ENCODE peak calls at places on chromosomes 12 and 14, in ten cellular contexts. U, O, B, Q, N, T, V, X, L and C are unnamed samples.

GRCh38 chr12:70646850-70647249 is 9.6 kb upstream of the PTPRB start:
- DNase-seq in U (no peak), O (no peak), B (no peak), Q (no peak), N (no peak), T (peak), V (no peak), X (no peak), L (no peak), C (peak)

GRCh38 chr12:2291182-2291832 is 238.5 kb downstream of the CACNA1C start:
- DNase-seq in U (no peak), O (peak), B (peak), Q (no peak), N (no peak), T (peak), V (no peak), X (peak), L (peak), C (peak)

GRCh38 chr12:124740691-124741137 is 123.0 kb downstream of the SCARB1 start:
- DNase-seq in U (no peak), O (no peak), B (peak), Q (no peak), N (no peak), T (no peak), V (no peak), X (peak), L (no peak), C (peak)

GRCh38 chr14:103418508-103418818 is 33.2 kb downstream of the MARK3 start:
- DNase-seq in U (no peak), O (peak), B (peak), Q (no peak), N (peak), T (peak), V (no peak), X (no peak), L (no peak), C (peak)

GRCh38 chr14:34501004-34501580 is 38.4 kb downstream of the EAPP start:
- DNase-seq in U (no peak), O (no peak), B (no peak), Q (no peak), N (no peak), T (peak), V (no peak), X (no peak), L (no peak), C (no peak)

GRCh38 chr12:96258451-96258933 is 64.3 kb downstream of the ELK3 start:
- DNase-seq in U (no peak), O (peak), B (peak), Q (peak), N (no peak), T (peak), V (no peak), X (no peak), L (peak), C (peak)

GRCh38 chr12:65568517-65568916 is 255.8 kb upstream of the HMGA2 start:
- DNase-seq in U (no peak), O (peak), B (no peak), Q (no peak), N (no peak), T (peak), V (no peak), X (no peak), L (no peak), C (peak)

GRCh38 chr12:106063826-106064575 is 74.8 kb downstream of the NUAK1 start:
- DNase-seq in U (no peak), O (no peak), B (no peak), Q (no peak), N (no peak), T (no peak), V (no peak), X (no peak), L (no peak), C (no peak)

GRCh38 chr14:75200451-75200850 is 24.0 kb upstream of the TMED10 start:
- DNase-seq in U (peak), O (no peak), B (no peak), Q (no peak), N (no peak), T (no peak), V (no peak), X (peak), L (peak), C (no peak)

GRCh38 chr12:13981296-13981962 is at the start of gene GRIN2B:
- DNase-seq in U (no peak), O (no peak), B (no peak), Q (no peak), N (no peak), T (no peak), V (no peak), X (peak), L (no peak), C (no peak)

DNA sequence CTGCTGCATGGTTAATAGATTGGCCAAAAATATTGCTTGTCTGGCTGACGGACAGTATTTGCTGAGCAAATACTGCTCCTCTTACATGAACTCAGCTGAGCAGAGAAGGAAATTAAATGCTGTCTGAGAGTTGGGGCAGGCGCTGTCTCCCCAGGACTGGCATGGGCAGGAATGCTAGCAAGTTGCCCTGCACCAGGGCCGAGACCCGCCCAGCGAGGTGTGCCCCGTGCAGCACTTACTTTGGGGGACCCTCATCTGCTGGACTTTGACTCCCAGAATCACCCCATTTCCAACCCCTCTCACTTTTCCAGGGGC is 1.4 kb downstream of the FBRSL1 start:
- DNase-seq in U (no peak), O (no peak), B (no peak), Q (no peak), N (no peak), T (no peak), V (no peak), X (no peak), L (no peak), C (no peak)
- H3K4me3 ChIP-seq in U (peak), O (peak), B (peak), Q (peak), N (peak), T (peak), V (peak), X (peak), L (peak), C (peak)

DNA sequence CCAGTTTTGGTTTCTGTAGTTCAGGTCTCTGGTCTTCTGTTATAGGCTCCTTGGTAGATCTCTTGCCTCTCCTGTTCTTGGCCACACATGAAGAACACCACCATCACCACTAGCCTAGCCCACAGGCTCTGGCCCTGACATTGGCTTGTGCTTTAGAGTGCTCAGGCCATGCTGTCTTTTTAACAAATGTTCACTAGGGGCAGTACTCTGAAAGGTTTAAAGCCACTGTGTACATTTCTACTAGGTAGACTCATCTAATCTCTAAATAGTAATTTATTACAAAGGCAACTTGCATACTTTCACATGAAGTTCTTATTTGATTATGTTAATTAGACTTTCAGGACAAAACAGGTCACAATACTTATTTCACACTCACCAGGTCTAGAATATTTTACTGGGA is 38.3 kb downstream of the PDE6H start:
- DNase-seq in U (no peak), O (no peak), B (no peak), Q (no peak), N (no peak), T (no peak), V (no peak), X (no peak), L (no peak), C (no peak)
- TF ChIP-seq CTCF in U (peak), O (no peak), B (peak), Q (no peak), N (peak), T (peak), V (no peak), X (peak), L (no peak), C (peak)

DNA sequence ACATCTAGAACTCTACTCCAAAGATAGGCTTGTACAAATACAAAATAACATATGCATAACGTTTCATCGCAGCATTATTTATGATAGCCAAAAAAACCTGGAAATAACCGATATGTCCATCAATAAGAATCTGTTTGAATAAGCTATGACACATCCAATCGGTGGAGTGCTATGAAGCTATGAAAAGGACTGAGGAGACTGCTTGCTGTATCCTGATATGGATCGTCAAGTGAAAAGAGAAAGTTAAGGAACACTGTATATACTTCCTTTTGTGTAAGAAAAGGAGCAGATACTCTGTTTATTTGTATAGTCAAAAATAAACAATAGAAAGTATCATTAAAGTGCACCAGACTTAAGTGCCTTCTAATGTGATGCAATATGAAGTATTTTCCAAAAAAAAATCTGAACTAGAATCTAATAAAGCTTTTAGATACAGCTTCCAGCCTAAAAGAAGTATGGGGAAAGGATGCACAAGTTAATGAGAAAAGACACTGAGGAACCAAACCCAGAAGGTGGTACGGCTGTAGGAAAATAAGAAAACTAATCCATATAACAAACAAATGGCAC is 646 bp upstream of the KLHDC1 start:
- DNase-seq in U (no peak), O (no peak), B (peak), Q (no peak), N (no peak), T (no peak), V (no peak), X (no peak), L (no peak), C (no peak)
- H3K4me3 ChIP-seq in U (peak), O (peak), B (peak), Q (peak), N (peak), T (peak), V (peak), X (peak), L (peak), C (peak)

DNA sequence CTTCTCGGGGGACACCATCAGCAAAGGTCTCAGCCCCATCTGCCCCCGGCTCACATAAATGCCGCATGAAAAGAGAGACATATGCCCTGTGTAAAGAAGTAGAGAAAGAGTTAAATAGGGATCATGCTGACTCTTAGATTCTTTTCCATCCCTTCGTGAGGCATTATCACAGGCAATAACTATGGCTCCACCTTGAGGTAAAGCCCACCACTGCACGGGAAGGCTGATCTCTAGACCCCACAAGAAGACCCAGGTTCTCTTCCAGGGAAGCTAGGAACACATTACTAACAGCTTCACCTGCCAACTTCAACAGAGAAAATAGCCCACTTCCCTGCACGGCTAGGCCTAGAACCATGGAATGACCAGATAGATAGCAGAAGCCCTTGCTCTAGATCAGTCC is 14.1 kb upstream of the NOP2 start:
- DNase-seq in U (no peak), O (no peak), B (no peak), Q (no peak), N (no peak), T (no peak), V (no peak), X (no peak), L (no peak), C (no peak)
- TF ChIP-seq CTCF in U (no peak), O (no peak), B (peak), Q (no peak), N (peak), T (peak), V (no peak), X (peak), L (no peak), C (no peak)